ENCODE peak calls at places on chromosomes 6 and 20, in ten cellular contexts. S, N, Y, U, A, V, G, J, W and E are unnamed samples.

GRCh38 chr20:47950103-47950502 is 164.8 kb upstream of the SULF2 start:
- DNase-seq in U (peak), Y (no peak), G (peak), A (no peak), V (no peak), J (no peak), N (no peak), W (no peak), S (no peak), E (no peak)

GRCh38 chr20:15278041-15278440 is 940.6 kb upstream of the FLRT3 start:
- DNase-seq in U (peak), Y (no peak), W (no peak), V (no peak), J (no peak), A (no peak), G (no peak), N (no peak), S (no peak), E (no peak)

GRCh38 chr20:43946659-43947315 is 32.1 kb downstream of the TOX2 start:
- DNase-seq in W (no peak), J (no peak), V (no peak), A (no peak), N (no peak), U (no peak), Y (no peak), G (no peak), S (no peak), E (no peak)

GRCh38 chr6:75280131-75280855 is 4.3 kb downstream of the TMEM30A start:
- DNase-seq in N (no peak), S (no peak), J (no peak), Y (no peak), W (no peak), V (no peak), U (no peak), G (no peak), A (no peak), E (no peak)

GRCh38 chr6:6717008-6717763 is 128.7 kb downstream of the LY86 start:
- DNase-seq in W (no peak), Y (no peak), A (no peak), G (no peak), S (no peak), U (no peak), N (no peak), J (no peak), V (no peak), E (no peak)

GRCh38 chr6:143328885-143329284 is 121.6 kb downstream of the ADAT2 start:
- DNase-seq in S (no peak), G (no peak), U (peak), W (no peak), V (no peak), J (no peak), A (no peak), N (no peak), Y (no peak), E (no peak)

GRCh38 chr6:30345852-30346251 is 896 bp downstream of the RPP21 start:
- DNase-seq in J (no peak), A (no peak), Y (no peak), W (no peak), N (no peak), U (no peak), G (no peak), S (no peak), V (no peak), E (no peak)

GRCh38 chr6:84422380-84422968 is 195.0 kb upstream of the CEP162 start:
- DNase-seq in A (peak), W (no peak), V (peak), N (no peak), Y (peak), U (peak), G (peak), S (no peak), J (peak), E (peak)

GRCh38 chr20:1478566-1478965 is 11.9 kb upstream of the NSFL1C start:
- DNase-seq in G (no peak), J (no peak), S (no peak), Y (peak), W (peak), V (no peak), A (no peak), U (peak), N (no peak), E (no peak)

GRCh38 chr6:37038297-37039198 is 33.1 kb downstream of the FGD2 start:
- DNase-seq in J (no peak), V (no peak), N (no peak), W (no peak), S (no peak), U (no peak), A (peak), G (peak), Y (peak), E (no peak)

GRCh38 chr6:130900913-130901312 is 73.7 kb downstream of the SMLR1 start:
- DNase-seq in U (peak), Y (peak), W (no peak), N (no peak), S (no peak), A (peak), J (no peak), G (no peak), V (no peak), E (no peak)

GRCh38 chr6:53792016-53792415 is 2.8 kb upstream of the LRRC1 start:
- DNase-seq in Y (no peak), G (no peak), S (no peak), U (no peak), V (no peak), J (no peak), A (no peak), N (no peak), W (no peak), E (no peak)

GRCh38 chr6:166597711-166598440 is 11.4 kb upstream of the RAMACL start:
- DNase-seq in G (no peak), A (no peak), S (no peak), J (no peak), N (peak), U (no peak), W (no peak), Y (no peak), V (no peak), E (no peak)

GRCh38 chr20:33693741-33694645 is 7.8 kb upstream of the E2F1 start:
- DNase-seq in W (no peak), A (peak), V (no peak), J (no peak), U (no peak), N (peak), Y (no peak), S (no peak), G (no peak), E (no peak)

GRCh38 chr6:166621114-166621540 is 5.9 kb downstream of the RPS6KA2 start:
- DNase-seq in U (no peak), W (no peak), V (no peak), Y (no peak), A (no peak), G (no peak), N (peak), S (no peak), J (no peak), E (no peak)

GRCh38 chr20:58712823-58713731 is 20.5 kb downstream of the NPEPL1 start:
- DNase-seq in U (no peak), V (no peak), J (no peak), N (peak), W (no peak), G (no peak), S (no peak), Y (no peak), A (no peak), E (peak)

GRCh38 chr6:19731286-19731685 is 105.9 kb upstream of the ID4 start:
- DNase-seq in Y (peak), J (no peak), G (no peak), U (peak), V (no peak), A (no peak), S (no peak), W (peak), N (no peak), E (no peak)

GRCh38 chr6:105839266-105839665 is 246.9 kb upstream of the PRDM1 start:
- DNase-seq in A (no peak), W (no peak), V (no peak), S (no peak), J (no peak), G (no peak), Y (no peak), N (no peak), U (no peak), E (no peak)

GRCh38 chr20:56826971-56827645 is 198.0 kb downstream of the TFAP2C start:
- DNase-seq in S (no peak), G (no peak), N (peak), J (no peak), U (peak), W (peak), A (peak), Y (peak), V (no peak), E (no peak)

GRCh38 chr6:782141-782540 is 89.2 kb upstream of the EXOC2 start:
- DNase-seq in J (no peak), W (no peak), G (no peak), S (no peak), A (no peak), Y (no peak), V (no peak), U (no peak), N (no peak), E (no peak)

GRCh38 chr6:4281341-4282293 is 146.2 kb upstream of the ECI2 start:
- DNase-seq in S (peak), W (no peak), U (peak), V (peak), G (peak), A (peak), Y (peak), J (peak), N (peak), E (no peak)

GRCh38 chr6:7050911-7051779 is 56.6 kb upstream of the RREB1 start:
- DNase-seq in G (peak), N (peak), Y (peak), S (no peak), U (peak), J (peak), V (peak), A (peak), W (no peak), E (no peak)

GRCh38 chr6:157537518-157537917 is 156.5 kb downstream of the ZDHHC14 start:
- DNase-seq in Y (no peak), G (no peak), J (no peak), U (no peak), V (no peak), S (no peak), W (no peak), A (no peak), N (peak), E (no peak)

GRCh38 chr6:155340464-155341129 is 26.3 kb upstream of the TFB1M start:
- DNase-seq in W (no peak), G (no peak), J (no peak), N (no peak), V (no peak), U (no peak), S (no peak), A (no peak), Y (peak), E (no peak)

GRCh38 chr20:38673731-38674177 is 50.5 kb upstream of the SLC32A1 start:
- DNase-seq in U (no peak), A (no peak), G (no peak), Y (no peak), V (no peak), J (no peak), S (peak), N (peak), W (no peak), E (no peak)

DNA sequence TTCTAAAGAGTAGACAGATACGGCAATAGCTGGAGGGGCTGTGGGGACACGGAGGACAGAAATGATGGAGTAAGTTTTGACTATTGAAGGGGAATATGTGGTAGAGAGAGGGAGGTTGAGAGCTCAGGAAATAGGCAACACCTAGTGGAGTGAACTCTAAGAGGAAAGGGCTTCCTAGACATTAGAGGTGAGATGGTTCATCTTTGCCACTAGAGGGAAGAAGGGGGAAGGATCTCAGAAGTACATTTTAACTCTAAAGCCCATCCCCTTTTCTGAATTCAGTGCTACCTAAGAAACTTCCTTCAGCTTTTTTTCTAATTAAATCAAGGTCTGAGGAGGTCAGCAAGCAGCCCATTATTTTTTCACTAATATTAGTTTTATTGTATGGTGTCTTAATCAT is 689.4 kb upstream of the MAP3K7 start:
- DNase-seq in V (no peak), G (no peak), W (no peak), J (no peak), Y (peak), A (no peak), S (peak), U (peak), N (no peak), E (no peak)
- TF ChIP-seq CTCF in V (peak), G (no peak), W (peak), J (peak), Y (peak), A (no peak), S (peak), U (no peak), N (no peak), E (peak)

GRCh38 chr6:158706369-158706982 is 56.6 kb downstream of the SYTL3 start:
- DNase-seq in V (no peak), Y (peak), U (peak), G (peak), W (no peak), A (peak), S (peak), N (peak), J (peak), E (no peak)
- TF ChIP-seq CTCF in V (peak), Y (peak), U (peak), G (no peak), W (peak), A (peak), S (peak), N (no peak), J (peak), E (peak)

DNA sequence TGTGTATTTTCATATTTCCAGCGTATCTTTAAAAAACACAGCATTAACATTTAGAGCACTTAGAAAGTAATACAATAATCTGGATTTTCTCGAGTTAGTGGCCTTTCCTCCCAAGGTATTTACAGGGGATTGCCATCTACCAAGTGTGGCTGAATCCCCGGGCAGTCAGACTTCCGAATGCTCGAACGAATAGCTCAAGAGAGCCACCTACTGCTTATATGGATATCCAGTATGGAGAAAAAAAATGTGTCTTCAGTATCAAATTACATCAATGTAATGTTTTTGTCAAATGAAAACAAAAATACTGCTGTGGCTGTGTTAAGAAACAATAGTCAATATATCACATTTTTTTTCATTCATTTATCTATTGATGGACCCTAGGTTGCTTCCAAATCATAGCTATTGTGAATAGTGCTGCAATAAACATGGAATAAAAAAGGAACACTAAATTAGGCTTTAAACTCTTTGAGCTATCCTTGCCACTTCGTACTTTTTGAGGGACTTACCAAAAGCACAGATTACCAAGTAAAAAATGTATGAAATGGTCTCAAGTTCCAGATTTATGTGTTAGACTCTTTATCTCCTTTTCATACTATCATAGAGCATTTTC is 654.5 kb upstream of the PTCHD4 start:
- DNase-seq in W (no peak), V (no peak), N (no peak), U (peak), A (no peak), G (peak), J (peak), S (peak), Y (peak), E (no peak)
- TF ChIP-seq CTCF in W (peak), V (peak), N (no peak), U (peak), A (peak), G (peak), J (peak), S (peak), Y (peak), E (peak)

GRCh38 chr20:6169251-6169650 is 46.4 kb upstream of the FERMT1 start:
- DNase-seq in V (no peak), Y (peak), A (no peak), U (peak), S (no peak), W (no peak), J (no peak), G (no peak), N (no peak), E (no peak)
- TF ChIP-seq CTCF in V (no peak), Y (peak), A (no peak), U (no peak), S (peak), W (no peak), J (no peak), G (no peak), N (no peak), E (no peak)

GRCh38 chr6:16184129-16184528 is 54.3 kb upstream of the GMPR start:
- DNase-seq in V (no peak), A (no peak), W (no peak), N (no peak), J (no peak), U (peak), Y (no peak), G (peak), S (peak), E (no peak)
- TF ChIP-seq CTCF in V (no peak), A (peak), W (peak), N (no peak), J (no peak), U (no peak), Y (no peak), G (peak), S (peak), E (no peak)

GRCh38 chr6:15642276-15642675 is 20.6 kb downstream of the DTNBP1 start:
- DNase-seq in U (no peak), S (peak), W (no peak), J (no peak), V (no peak), A (no peak), Y (no peak), N (no peak), G (no peak), E (no peak)
- TF ChIP-seq CTCF in U (no peak), S (peak), W (no peak), J (peak), V (peak), A (no peak), Y (peak), N (no peak), G (no peak), E (peak)

GRCh38 chr6:56549014-56549413 is 93.7 kb downstream of the DST start:
- DNase-seq in S (peak), Y (no peak), J (no peak), N (no peak), W (no peak), V (no peak), U (no peak), G (peak), A (no peak), E (no peak)
- TF ChIP-seq CTCF in S (peak), Y (peak), J (no peak), N (no peak), W (peak), V (peak), U (no peak), G (peak), A (no peak), E (peak)

GRCh38 chr6:62645274-62645673 is 359.2 kb upstream of the KHDRBS2 start:
- DNase-seq in W (no peak), S (no peak), U (no peak), N (no peak), V (no peak), Y (no peak), A (no peak), J (no peak), G (no peak), E (no peak)
- TF ChIP-seq CTCF in W (no peak), S (no peak), U (no peak), N (no peak), V (no peak), Y (no peak), A (no peak), J (no peak), G (no peak), E (no peak)